ENCODE peak calls at places on chromosomes 6 and 20, in seven cellular contexts. Q is NCI-H1092 treated with DMSO at 0.1 percent for 48 hours; L is naive thymus-derived CD8-positive, alpha-beta T cell; R is activated gamma-delta T cell treated with Interleukin-2 at 50 U/mL for 16 hours; G is iPS-NIHi11; P is mesendoderm; V is adipocyte. Y is an unnamed sample.

GRCh38 chr20:38321959-38322598 is 18.1 kb downstream of the BPI start:
- DNase-seq in L (no peak), V (peak; percentile 84), P (peak; percentile 55), R (no peak), G (peak; percentile 82), Q (peak; percentile 16), Y (peak; percentile 63)

GRCh38 chr6:16239090-16239797 is 857 bp downstream of the GMPR start:
- DNase-seq in P (peak; percentile 73), R (no peak), G (no peak), L (peak; percentile 26), Q (peak; percentile 13), V (peak; percentile 61), Y (peak; percentile 50)

GRCh38 chr6:25342784-25343183 is 63.6 kb downstream of the CARMIL1 start:
- DNase-seq in L (no peak), V (peak; percentile 98), P (no peak), G (no peak), R (no peak), Q (no peak), Y (peak; percentile 87)

GRCh38 chr6:106145741-106146227 is 59.6 kb downstream of the PRDM1 start:
- DNase-seq in L (no peak), Q (no peak), G (no peak), V (no peak), R (no peak), P (peak; percentile 65), Y (no peak)

GRCh38 chr20:2576317-2576727 is 39.9 kb downstream of the TMC2 start:
- DNase-seq in P (no peak), V (no peak), L (no peak), G (no peak), R (no peak), Q (peak; percentile 29), Y (peak; percentile 76)

GRCh38 chr6:155419161-155419560 is 36.5 kb downstream of the NOX3 start:
- DNase-seq in Q (no peak), R (no peak), G (no peak), V (peak; percentile 71), P (no peak), L (no peak), Y (no peak)

GRCh38 chr6:51182884-51183283 is 364.2 kb downstream of the TFAP2B start:
- DNase-seq in L (no peak), V (no peak), P (no peak), G (no peak), R (no peak), Q (no peak), Y (no peak)

GRCh38 chr20:3165473-3166337 is 6.0 kb upstream of the FASTKD5 start:
- DNase-seq in R (no peak), V (no peak), G (no peak), Q (peak; percentile 76), L (no peak), P (no peak), Y (peak; percentile 65)

GRCh38 chr6:42142118-42142835 is at the start of gene C6orf132:
- DNase-seq in Q (no peak), G (peak; percentile 94), P (peak; percentile 74), L (peak; percentile 9), V (no peak), R (no peak), Y (no peak)

GRCh38 chr20:50891138-50891537 is 40.1 kb downstream of the ADNP start:
- DNase-seq in R (no peak), L (no peak), G (no peak), P (no peak), Q (no peak), V (no peak), Y (no peak)

GRCh38 chr6:36353411-36353915 is 16.8 kb upstream of the BNIP5 start:
- DNase-seq in R (no peak), V (no peak), Q (no peak), L (no peak), P (no peak), G (no peak), Y (peak; percentile 61)

GRCh38 chr6:35048631-35049083 is 92.5 kb downstream of the TCP11 start:
- DNase-seq in G (no peak), V (no peak), P (peak; percentile 58), R (peak; percentile 14), Q (no peak), L (peak; percentile 34), Y (no peak)